ENCODE peak calls at places on chromosome 5, in six cellular contexts. G is neuronal stem cell, O is IMR-90, E is mesendoderm, R is mesenchymal stem cell, C is H1. D is an unnamed sample.

GRCh38 chr5:8908055-8908683 is 637.7 kb downstream of the SEMA5A start:
- DNase-seq in G (peak), O (peak), E (peak), R (peak), C (peak), D (peak)

GRCh38 chr5:103207653-103208052 is 50.9 kb upstream of the MACIR start:
- DNase-seq in G (no peak), O (peak), E (no peak), R (peak), C (no peak), D (no peak)

GRCh38 chr5:148535190-148535589 is 119.1 kb downstream of the HTR4 start:
- DNase-seq in G (no peak), O (no peak), E (no peak), R (no peak), C (no peak), D (no peak)

GRCh38 chr5:133114166-133114932 is 62.5 kb downstream of the HSPA4 start:
- DNase-seq in G (no peak), O (no peak), E (no peak), R (no peak), C (no peak), D (peak)

GRCh38 chr5:94442971-94443370 is 175.4 kb downstream of the KIAA0825 start:
- DNase-seq in G (no peak), O (peak), E (no peak), R (no peak), C (no peak), D (no peak)

GRCh38 chr5:133423618-133424282 is 188.6 kb downstream of the FSTL4 start:
- DNase-seq in G (peak), O (peak), E (peak), R (peak), C (peak), D (peak)

GRCh38 chr5:72178910-72179815 is 71.9 kb downstream of the MAP1B start:
- DNase-seq in G (peak), O (peak), E (peak), R (peak), C (no peak), D (no peak)

GRCh38 chr5:141574122-141574510 is 44.7 kb downstream of the DIAPH1 start:
- DNase-seq in G (no peak), O (peak), E (no peak), R (no peak), C (no peak), D (no peak)

GRCh38 chr5:1155191-1156032 is 43.5 kb upstream of the SLC12A7 start:
- DNase-seq in G (no peak), O (no peak), E (no peak), R (no peak), C (no peak), D (no peak)

GRCh38 chr5:154178661-154179060 is 11.9 kb upstream of the GALNT10 start:
- DNase-seq in G (no peak), O (no peak), E (no peak), R (no peak), C (no peak), D (peak)

GRCh38 chr5:10691826-10692785 is 68.9 kb downstream of the DAP start:
- DNase-seq in G (no peak), O (peak), E (peak), R (peak), C (no peak), D (peak)

GRCh38 chr5:36285837-36286615 is 15.7 kb downstream of the RANBP3L start:
- DNase-seq in G (no peak), O (no peak), E (peak), R (no peak), C (no peak), D (peak)

GRCh38 chr5:34525761-34526160 is 130.4 kb upstream of the RAI14 start:
- DNase-seq in G (no peak), O (no peak), E (no peak), R (no peak), C (no peak), D (no peak)

GRCh38 chr5:96064905-96065304 is 103.3 kb upstream of the ELL2 start:
- DNase-seq in G (no peak), O (no peak), E (no peak), R (no peak), C (no peak), D (no peak)

GRCh38 chr5:91383027-91383955 is at the start of gene ARRDC3:
- DNase-seq in G (peak), O (peak), E (peak), R (peak), C (peak), D (peak)
- H4K8ac ChIP-seq in G (no peak), O (peak), E (no peak), R (peak), C (peak), D (peak)

DNA sequence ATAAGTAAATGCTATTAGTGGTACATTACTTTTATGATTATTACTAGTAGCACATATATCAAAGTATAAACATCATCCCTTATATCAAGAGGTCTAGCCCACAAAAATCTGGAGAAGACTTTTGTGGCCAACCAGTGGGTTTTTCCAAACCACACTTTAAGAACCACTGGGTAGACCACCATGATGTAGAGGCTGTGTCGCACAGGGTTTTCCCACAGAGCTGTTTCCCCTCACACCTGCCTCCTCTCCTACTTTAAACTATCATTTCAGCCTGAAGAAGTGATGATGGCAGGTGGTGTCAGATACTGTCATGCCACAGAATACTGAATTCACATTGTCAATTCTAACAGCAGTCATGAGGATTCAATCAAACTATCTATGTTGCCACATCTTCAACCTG is 109.2 kb downstream of the FBXW11 start:
- DNase-seq in G (no peak), O (no peak), E (no peak), R (no peak), C (no peak), D (no peak)
- H3K9ac ChIP-seq in G (no peak), O (no peak), E (no peak), R (no peak), C (no peak), D (no peak)

DNA sequence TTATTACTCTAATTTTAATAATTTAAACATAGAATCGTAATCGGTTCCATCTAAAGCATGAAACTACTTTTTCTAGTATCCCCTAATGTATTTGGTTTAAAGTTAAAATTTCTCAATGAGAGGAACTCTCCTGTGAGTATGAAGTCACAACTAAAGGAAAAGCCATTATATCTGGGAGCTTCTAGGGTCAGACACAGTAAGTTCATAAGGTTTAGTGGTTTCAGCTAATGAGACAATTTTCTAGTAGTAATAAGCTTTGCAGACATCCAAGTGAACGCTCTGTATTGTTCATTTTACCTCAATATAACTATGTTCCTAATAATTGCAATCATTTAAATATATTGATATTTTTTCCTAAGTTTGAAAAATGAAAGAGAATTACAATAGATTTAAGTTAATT is 364.4 kb upstream of the CDH9 start:
- DNase-seq in G (no peak), O (no peak), E (no peak), R (no peak), C (no peak), D (no peak)
- H3K4me3 ChIP-seq in G (no peak), O (no peak), E (no peak), R (no peak), C (no peak), D (no peak)

GRCh38 chr5:143456952-143457547 is 53.6 kb upstream of the NR3C1 start:
- DNase-seq in G (no peak), O (peak), E (no peak), R (peak), C (no peak), D (peak)
- H4K8ac ChIP-seq in G (no peak), O (peak), E (no peak), R (no peak), C (no peak), D (no peak)

DNA sequence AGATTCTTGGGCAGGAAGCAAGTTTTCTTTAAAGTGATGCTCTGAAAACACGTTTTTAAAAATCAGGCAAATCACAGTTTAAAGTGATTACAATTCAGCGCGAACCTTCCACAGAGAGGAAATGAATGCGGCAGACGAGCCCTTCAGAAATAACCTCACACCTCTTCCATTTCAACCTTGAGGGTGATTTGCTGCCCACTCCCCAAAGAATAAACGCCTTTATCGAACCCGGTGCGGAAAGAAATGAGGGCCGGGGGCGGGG is 2.3 kb upstream of the EFNA5 start:
- DNase-seq in G (no peak), O (peak), E (no peak), R (no peak), C (no peak), D (no peak)
- H3K9ac ChIP-seq in G (no peak), O (peak), E (peak), R (peak), C (peak), D (peak)

DNA sequence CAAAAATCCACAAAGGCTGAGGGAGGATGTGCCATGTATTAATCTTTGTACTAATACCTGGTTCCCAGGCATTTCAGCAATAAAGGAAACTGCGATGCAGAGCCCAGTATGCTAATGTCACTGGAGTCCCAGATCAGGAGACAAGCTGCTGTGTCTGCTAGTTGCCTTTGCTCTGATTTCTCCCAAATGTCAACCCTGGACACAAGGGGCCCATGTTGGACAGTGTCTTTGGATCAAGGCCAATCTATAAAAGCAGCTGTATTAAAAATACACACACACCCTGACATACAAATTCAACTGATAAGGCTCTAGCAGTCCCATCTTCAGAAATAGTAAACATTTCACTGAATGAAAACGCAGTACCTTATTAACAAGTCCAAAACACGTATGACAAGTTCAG is 19.0 kb downstream of the LHFPL2 start:
- DNase-seq in G (no peak), O (no peak), E (no peak), R (no peak), C (no peak), D (no peak)
- H3K4me3 ChIP-seq in G (no peak), O (no peak), E (no peak), R (no peak), C (no peak), D (no peak)

D was measured in trophoblast cell.